ENCODE peak calls at places on chromosomes 3 and 15, in four cellular contexts. One of them, this sample, is unnamed.

GRCh38 chr15:63615935-63616334 is 18.7 kb downstream of the FBXL22 start:
- DNase-seq in upper lobe of right lung: no peak
- DNase-seq in AG04449: no peak
- DNase-seq in stomach: no peak
- DNase-seq in this sample: no peak

GRCh38 chr3:110504401-110504800 is 567.2 kb upstream of the NECTIN3 start:
- DNase-seq in AG04449: no peak
- DNase-seq in upper lobe of right lung: no peak
- DNase-seq in stomach: no peak
- DNase-seq in this sample: no peak

GRCh38 chr3:40451551-40451950 is 5.6 kb upstream of the RPL14 start:
- DNase-seq in upper lobe of right lung: no peak
- DNase-seq in stomach: no peak
- DNase-seq in AG04449: no peak
- DNase-seq in this sample: no peak

GRCh38 chr3:182905623-182906022 is 74.7 kb downstream of the DCUN1D1 start:
- DNase-seq in AG04449: no peak
- DNase-seq in upper lobe of right lung: no peak
- DNase-seq in stomach: no peak
- DNase-seq in this sample: no peak

GRCh38 chr3:41111011-41111410 is 88.3 kb upstream of the CTNNB1 start:
- DNase-seq in upper lobe of right lung: no peak
- DNase-seq in stomach: no peak
- DNase-seq in AG04449: no peak
- DNase-seq in this sample: no peak

GRCh38 chr3:65971281-65972252 is 67.2 kb downstream of the MAGI1 start:
- DNase-seq in upper lobe of right lung: no peak
- DNase-seq in stomach: no peak
- DNase-seq in AG04449: no peak
- DNase-seq in this sample: no peak

GRCh38 chr3:128502712-128503111 is 9.7 kb upstream of the GATA2 start:
- DNase-seq in AG04449: no peak
- DNase-seq in stomach: no peak
- DNase-seq in upper lobe of right lung: no peak
- DNase-seq in this sample: no peak

GRCh38 chr3:11624704-11625375 is 18.9 kb downstream of the VGLL4 start:
- DNase-seq in stomach: no peak
- DNase-seq in upper lobe of right lung: no peak
- DNase-seq in AG04449: no peak
- DNase-seq in this sample: no peak

GRCh38 chr3:25542571-25543039 is 114.5 kb downstream of the RARB start:
- DNase-seq in upper lobe of right lung: no peak
- DNase-seq in AG04449: no peak
- DNase-seq in stomach: no peak
- DNase-seq in this sample: peak; percentile 21

GRCh38 chr3:114104414-114104813 is 47.9 kb downstream of the QTRT2 start:
- DNase-seq in upper lobe of right lung: no peak
- DNase-seq in AG04449: no peak
- DNase-seq in stomach: no peak
- DNase-seq in this sample: no peak

GRCh38 chr3:56923546-56924224 is 121.9 kb upstream of the ARHGEF3 start:
- DNase-seq in AG04449: no peak
- DNase-seq in stomach: peak; percentile 45
- DNase-seq in upper lobe of right lung: no peak
- DNase-seq in this sample: no peak

GRCh38 chr3:44240061-44240460 is 1.6 kb upstream of the TOPAZ1 start:
- DNase-seq in stomach: no peak
- DNase-seq in upper lobe of right lung: no peak
- DNase-seq in AG04449: no peak
- DNase-seq in this sample: no peak

GRCh38 chr15:90871716-90872480 is 3.5 kb downstream of the FURIN start:
- DNase-seq in upper lobe of right lung: no peak
- DNase-seq in stomach: no peak
- DNase-seq in AG04449: no peak
- DNase-seq in this sample: no peak

GRCh38 chr15:25247418-25248030 is 191.3 kb downstream of the UBE3A start:
- DNase-seq in AG04449: no peak
- DNase-seq in upper lobe of right lung: no peak
- DNase-seq in stomach: peak; percentile 18
- DNase-seq in this sample: no peak

GRCh38 chr3:107235923-107236315 is 141.3 kb upstream of the CCDC54 start:
- DNase-seq in AG04449: peak; percentile 34
- DNase-seq in upper lobe of right lung: no peak
- DNase-seq in stomach: no peak
- DNase-seq in this sample: peak; percentile 59

GRCh38 chr15:78105541-78106241 is 13.3 kb downstream of the SH2D7 start:
- DNase-seq in upper lobe of right lung: peak; percentile 53
- DNase-seq in stomach: no peak
- DNase-seq in AG04449: no peak
- DNase-seq in this sample: no peak

GRCh38 chr15:66700412-66700801 is 1.6 kb upstream of the SMAD6 start:
- DNase-seq in AG04449: no peak
- DNase-seq in stomach: no peak
- DNase-seq in upper lobe of right lung: no peak
- DNase-seq in this sample: no peak

GRCh38 chr3:142853270-142854163 is 35.4 kb downstream of the PCOLCE2 start:
- DNase-seq in AG04449: no peak
- DNase-seq in stomach: peak; percentile 32
- DNase-seq in upper lobe of right lung: no peak
- DNase-seq in this sample: no peak

GRCh38 chr15:74800559-74801094 is 12.0 kb upstream of the LMAN1L start:
- DNase-seq in AG04449: no peak
- DNase-seq in upper lobe of right lung: no peak
- DNase-seq in stomach: no peak
- DNase-seq in this sample: no peak

GRCh38 chr3:72058493-72059081 is 273.6 kb upstream of the PROK2 start:
- DNase-seq in stomach: no peak
- DNase-seq in AG04449: no peak
- DNase-seq in upper lobe of right lung: no peak
- DNase-seq in this sample: no peak

GRCh38 chr3:112640333-112640863 is 545 bp downstream of the CCDC80 start:
- DNase-seq in stomach: no peak
- DNase-seq in AG04449: peak; percentile 63
- DNase-seq in upper lobe of right lung: no peak
- DNase-seq in this sample: peak; percentile 71

GRCh38 chr3:52452570-52453221 is 1.1 kb downstream of the TNNC1 start:
- DNase-seq in stomach: no peak
- DNase-seq in AG04449: no peak
- DNase-seq in upper lobe of right lung: peak; percentile 62
- DNase-seq in this sample: no peak

GRCh38 chr3:52454938-52455282 is 494 bp upstream of the NISCH start:
- DNase-seq in upper lobe of right lung: no peak
- DNase-seq in AG04449: no peak
- DNase-seq in stomach: no peak
- DNase-seq in this sample: no peak

GRCh38 chr3:52455283-52456168 is at the start of gene NISCH:
- DNase-seq in AG04449: no peak
- DNase-seq in upper lobe of right lung: peak; percentile 96
- DNase-seq in stomach: peak; percentile 95
- DNase-seq in this sample: no peak

GRCh38 chr3:52453496-52454234 is at the start of gene TNNC1:
- DNase-seq in stomach: peak; percentile 40
- DNase-seq in upper lobe of right lung: peak; percentile 81
- DNase-seq in AG04449: no peak
- DNase-seq in this sample: no peak

DNA sequence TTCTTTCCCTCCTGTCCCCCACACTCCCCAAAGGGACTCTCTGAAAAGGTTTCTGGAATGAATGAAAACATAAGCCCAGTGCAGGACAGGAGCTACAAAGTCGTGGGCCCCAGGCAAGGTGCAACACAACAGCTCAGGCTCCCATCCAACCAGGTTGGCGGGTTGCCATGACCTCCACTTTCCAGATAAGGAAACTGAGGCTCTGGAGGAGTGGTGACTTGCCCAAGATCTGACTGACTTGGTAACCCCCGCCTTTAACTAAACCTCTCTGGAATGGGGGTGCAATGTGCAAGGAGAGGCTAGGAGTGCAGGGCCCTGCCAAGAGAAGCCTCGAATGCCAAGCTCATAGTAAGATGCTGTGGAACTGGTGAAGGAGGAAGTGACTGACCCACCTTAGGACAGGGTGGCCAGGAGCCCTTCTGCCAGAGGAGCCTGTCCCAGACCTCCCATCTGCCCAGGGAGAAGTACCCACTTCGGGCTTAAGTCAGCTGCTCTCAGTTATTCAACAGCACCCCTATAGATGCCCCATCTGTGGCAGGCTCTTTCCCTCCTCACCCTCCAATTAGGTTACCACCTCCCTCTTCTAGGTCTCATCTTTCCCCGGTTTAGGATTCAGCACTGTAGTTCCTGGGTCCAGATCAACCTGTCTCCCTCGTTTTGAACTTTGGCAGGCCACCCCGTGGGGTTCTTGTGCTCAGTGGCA is 545 bp upstream of the TNNC1 start:
- DNase-seq in upper lobe of right lung: peak; percentile 64
- DNase-seq in stomach: peak; percentile 42
- DNase-seq in AG04449: no peak
- DNase-seq in this sample: no peak
- H3K4me3 ChIP-seq in upper lobe of right lung: peak overlapping the region; percentile 74
- H3K4me3 ChIP-seq in stomach: peak overlapping the region; percentile 87
- H3K4me3 ChIP-seq in AG04449: no peak overlapping the region
- H3K4me3 ChIP-seq in this sample: no peak overlapping the region

GRCh38 chr3:124761250-124761796 is 31.1 kb downstream of the UMPS start:
- DNase-seq in upper lobe of right lung: peak; percentile 88
- DNase-seq in stomach: peak; percentile 90
- DNase-seq in AG04449: peak; percentile 57
- DNase-seq in this sample: peak; percentile 71
- H3K4me3 ChIP-seq in upper lobe of right lung: no peak overlapping the region
- H3K4me3 ChIP-seq in stomach: no peak overlapping the region
- H3K4me3 ChIP-seq in AG04449: no peak overlapping the region
- H3K4me3 ChIP-seq in this sample: no peak overlapping the region

GRCh38 chr15:65212097-65212496 is 824 bp upstream of the CILP start:
- DNase-seq in stomach: no peak
- DNase-seq in upper lobe of right lung: no peak
- DNase-seq in AG04449: no peak
- DNase-seq in this sample: no peak

GRCh38 chr15:65208656-65209055 is 2.6 kb downstream of the CILP start:
- DNase-seq in stomach: no peak
- DNase-seq in AG04449: no peak
- DNase-seq in upper lobe of right lung: no peak
- DNase-seq in this sample: no peak

GRCh38 chr15:65211157-65211982 is at the start of gene CILP:
- DNase-seq in upper lobe of right lung: no peak
- DNase-seq in stomach: no peak
- DNase-seq in AG04449: no peak
- DNase-seq in this sample: no peak

GRCh38 chr15:65207280-65207679 is 4.0 kb downstream of the CILP start:
- DNase-seq in upper lobe of right lung: no peak
- DNase-seq in stomach: no peak
- DNase-seq in AG04449: no peak
- DNase-seq in this sample: no peak

DNA sequence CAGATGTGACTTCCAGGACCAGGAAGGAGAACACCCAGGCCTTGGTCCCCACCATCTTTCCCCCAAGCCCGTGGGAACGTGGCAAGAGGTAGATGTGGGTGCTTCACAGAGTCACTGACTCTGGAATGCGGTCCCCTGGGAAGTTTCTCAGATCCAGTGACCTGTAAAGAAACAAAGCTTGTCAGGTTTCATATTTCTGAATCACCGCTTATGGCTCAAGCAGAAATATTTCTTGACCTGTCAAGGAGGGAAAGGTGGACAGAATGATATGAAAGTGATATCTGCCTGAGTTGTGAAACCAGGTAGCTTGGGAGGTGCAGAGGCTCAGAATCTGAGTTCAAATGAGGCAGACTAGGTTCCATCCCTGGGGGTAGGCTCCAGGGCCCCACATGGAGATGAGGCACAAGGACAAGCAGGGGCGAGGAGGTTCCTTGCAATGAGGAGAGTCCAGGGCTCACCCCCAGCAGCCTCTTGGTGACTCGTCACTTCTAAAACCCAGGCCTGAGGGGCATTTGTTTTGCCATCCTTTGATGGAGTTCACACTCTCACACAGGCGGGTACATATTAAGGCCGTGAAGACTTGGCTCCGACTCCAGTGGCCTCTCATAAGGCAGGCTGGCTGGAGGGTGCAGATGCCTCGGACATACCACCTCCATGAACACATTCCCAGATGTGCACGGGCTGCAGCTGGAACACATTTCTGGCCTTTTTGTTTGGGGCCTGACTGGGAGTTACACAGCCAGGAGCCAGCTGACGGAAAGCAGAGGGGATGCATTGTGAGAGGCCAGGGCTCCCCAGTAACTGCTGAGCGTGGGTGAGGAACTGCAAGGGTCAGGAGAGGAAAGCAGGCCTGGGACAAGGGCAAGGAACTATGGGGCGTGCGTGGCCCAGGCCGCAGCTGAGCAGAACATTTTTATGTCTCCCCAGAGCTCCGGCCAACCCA is 1.3 kb downstream of the CILP start:
- DNase-seq in AG04449: no peak
- DNase-seq in upper lobe of right lung: no peak
- DNase-seq in stomach: no peak
- DNase-seq in this sample: no peak
- H3K4me3 ChIP-seq in AG04449: no peak overlapping the region
- H3K4me3 ChIP-seq in upper lobe of right lung: no peak overlapping the region
- H3K4me3 ChIP-seq in stomach: no peak overlapping the region
- H3K4me3 ChIP-seq in this sample: no peak overlapping the region

GRCh38 chr3:168959731-168960130 is 703.8 kb downstream of the MECOM start:
- DNase-seq in stomach: no peak
- DNase-seq in AG04449: no peak
- DNase-seq in upper lobe of right lung: no peak
- DNase-seq in this sample: no peak

GRCh38 chr3:168952551-168952950 is 711.0 kb downstream of the MECOM start:
- DNase-seq in AG04449: no peak
- DNase-seq in stomach: no peak
- DNase-seq in upper lobe of right lung: no peak
- DNase-seq in this sample: no peak

GRCh38 chr3:168951884-168952283 is 711.6 kb downstream of the MECOM start:
- DNase-seq in upper lobe of right lung: no peak
- DNase-seq in AG04449: no peak
- DNase-seq in stomach: no peak
- DNase-seq in this sample: no peak

GRCh38 chr3:168951368-168951767 is 712.1 kb downstream of the MECOM start:
- DNase-seq in stomach: no peak
- DNase-seq in upper lobe of right lung: no peak
- DNase-seq in AG04449: no peak
- DNase-seq in this sample: no peak

DNA sequence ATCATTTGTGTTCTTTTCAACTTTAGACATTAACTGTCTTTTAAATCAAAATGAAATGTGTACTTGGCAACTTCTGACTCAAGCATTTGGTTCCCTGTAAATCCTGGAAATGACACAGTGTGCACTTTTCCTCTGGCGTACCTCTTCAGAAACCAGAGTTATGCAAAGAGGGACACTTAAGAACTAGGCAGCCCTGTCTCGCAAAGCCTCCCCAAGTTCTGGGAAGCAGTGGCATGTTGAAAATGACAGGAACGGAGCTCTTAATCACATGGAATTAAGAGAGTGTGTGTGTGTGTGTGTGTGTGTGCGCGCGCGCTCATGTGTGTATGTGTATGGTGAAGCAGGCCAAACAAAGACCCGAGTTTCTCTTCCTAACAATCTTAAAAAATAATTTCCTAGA is 707.4 kb downstream of the MECOM start:
- DNase-seq in stomach: no peak
- DNase-seq in upper lobe of right lung: peak; percentile 60
- DNase-seq in AG04449: no peak
- DNase-seq in this sample: no peak
- H3K4me3 ChIP-seq in stomach: no peak overlapping the region
- H3K4me3 ChIP-seq in upper lobe of right lung: no peak overlapping the region
- H3K4me3 ChIP-seq in AG04449: no peak overlapping the region
- H3K4me3 ChIP-seq in this sample: no peak overlapping the region

GRCh38 chr3:127389913-127390312 is 102.1 kb upstream of the PRR20G start:
- DNase-seq in stomach: no peak
- DNase-seq in AG04449: no peak
- DNase-seq in upper lobe of right lung: peak; percentile 49
- DNase-seq in this sample: no peak
- H3K4me3 ChIP-seq in stomach: no peak overlapping the region
- H3K4me3 ChIP-seq in AG04449: no peak overlapping the region
- H3K4me3 ChIP-seq in upper lobe of right lung: no peak overlapping the region
- H3K4me3 ChIP-seq in this sample: no peak overlapping the region